ENCODE peak calls at places on chromosomes 4 and X, in nine cellular contexts. K, H, V, W, E, L, P, U and G are unnamed samples.
A peak's percentile ranks its signal among the peaks of the same experiment; 100 is the strongest.

GRCh38 chr4:131566026-131566425 is 1583.1 kb upstream of the PCDH10 start:
- DNase-seq in H (no peak), L (no peak), U (no peak), V (no peak), W (no peak), P (no peak), E (peak; percentile 87), K (no peak), G (no peak)

GRCh38 chrX:107483976-107484726 is 34.7 kb downstream of the FRMPD3 start:
- DNase-seq in V (no peak), P (no peak), E (no peak), W (peak; percentile 19), L (no peak), U (no peak), H (peak; percentile 8), K (no peak), G (no peak)

GRCh38 chr4:143700420-143701352 is at the start of gene FREM3:
- DNase-seq in U (peak; percentile 24), K (no peak), W (no peak), E (no peak), P (peak; percentile 10), L (no peak), V (no peak), H (no peak), G (no peak)

GRCh38 chr4:48334236-48334635 is 7.1 kb upstream of the SLAIN2 start:
- DNase-seq in L (no peak), W (no peak), P (no peak), E (no peak), K (no peak), H (no peak), V (no peak), U (no peak), G (no peak)

GRCh38 chr4:7861440-7861881 is 78.2 kb downstream of the AFAP1 start:
- DNase-seq in V (peak; percentile 97), L (no peak), H (no peak), K (no peak), E (peak; percentile 88), W (no peak), U (no peak), P (no peak), G (peak; percentile 86)

GRCh38 chrX:10656214-10656613 is 35.8 kb upstream of the MID1 start:
- DNase-seq in P (no peak), K (no peak), E (no peak), L (no peak), W (no peak), H (no peak), V (no peak), U (no peak), G (no peak)

GRCh38 chr4:140423106-140423505 is 4.3 kb downstream of the CLGN start:
- DNase-seq in V (peak; percentile 25), W (no peak), E (peak; percentile 52), P (no peak), H (no peak), U (no peak), L (no peak), K (no peak), G (no peak)

GRCh38 chrX:119635179-119635578 is 29.0 kb upstream of the NKRF start:
- DNase-seq in U (no peak), E (no peak), L (no peak), H (no peak), V (no peak), W (no peak), P (no peak), K (no peak), G (no peak)

GRCh38 chr4:106048250-106048931 is 153.1 kb downstream of the NPNT start:
- DNase-seq in V (peak; percentile 77), U (no peak), P (no peak), H (no peak), L (no peak), W (no peak), K (no peak), E (no peak), G (no peak)

GRCh38 chr4:164779811-164780216 is 25.9 kb downstream of the SMIM31 start:
- DNase-seq in P (peak; percentile 12), V (peak; percentile 31), H (no peak), U (no peak), E (peak; percentile 37), L (peak; percentile 15), W (no peak), K (no peak), G (peak; percentile 54)

GRCh38 chrX:150540965-150541364 is 27.5 kb upstream of the MTM1 start:
- DNase-seq in V (no peak), K (no peak), W (no peak), P (no peak), E (no peak), H (no peak), U (no peak), L (no peak), G (no peak)

GRCh38 chrX:143634701-143635442 is 1.0 kb downstream of the SLITRK4 start:
- DNase-seq in E (no peak), W (no peak), P (no peak), U (peak; percentile 26), K (no peak), V (no peak), L (no peak), H (no peak), G (peak; percentile 29)

GRCh38 chrX:15142084-15142715 is 127.7 kb downstream of the ASB9 start:
- DNase-seq in K (no peak), V (no peak), U (no peak), P (no peak), E (peak; percentile 32), L (no peak), H (no peak), W (no peak), G (no peak)

GRCh38 chr4:164293181-164293580 is 460.8 kb upstream of the SMIM31 start:
- DNase-seq in H (no peak), P (no peak), E (no peak), L (no peak), V (no peak), K (no peak), U (no peak), W (no peak), G (peak; percentile 90)

GRCh38 chr4:82519072-82519471 is 42.7 kb downstream of the TMEM150C start:
- DNase-seq in E (peak; percentile 34), L (no peak), V (peak; percentile 37), U (no peak), K (no peak), W (no peak), P (no peak), H (no peak), G (no peak)

DNA sequence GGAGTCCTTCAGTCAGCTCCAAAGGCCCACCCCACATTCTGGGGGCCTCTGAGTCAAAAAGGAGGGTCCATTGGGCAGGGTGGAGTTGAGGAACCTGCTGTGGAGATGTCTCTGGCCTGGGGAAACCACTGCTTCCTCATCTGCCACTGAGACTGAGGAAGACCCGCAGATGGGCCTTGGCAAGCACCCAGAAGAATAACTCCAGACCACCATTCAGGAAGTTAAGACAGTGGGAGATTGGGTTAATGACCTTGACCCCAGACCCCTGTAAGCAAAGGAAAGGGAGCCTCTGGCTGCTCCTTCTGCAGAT is 8.1 kb upstream of the HSD17B10 start:
- DNase-seq in L (no peak), E (no peak), U (no peak), P (no peak), W (no peak), H (no peak), K (no peak), V (no peak), G (no peak)
- H3K4me3 ChIP-seq in L (no peak overlapping the region), E (no peak overlapping the region), U (no peak overlapping the region), P (no peak overlapping the region), W (peak overlapping the region; percentile 60), H (peak overlapping the region; percentile 53), K (no peak overlapping the region), V (no peak overlapping the region), G (no peak overlapping the region)

GRCh38 chr4:2511645-2512131 is 24.8 kb upstream of the FAM193A start:
- DNase-seq in K (no peak), L (no peak), H (no peak), W (no peak), E (no peak), U (no peak), V (no peak), P (no peak), G (no peak)

GRCh38 chr4:2516635-2517034 is 19.8 kb upstream of the FAM193A start:
- DNase-seq in P (no peak), K (no peak), U (no peak), H (no peak), W (no peak), V (no peak), L (no peak), E (no peak), G (no peak)

GRCh38 chr4:2512396-2513135 is 23.9 kb upstream of the FAM193A start:
- DNase-seq in P (no peak), U (no peak), E (no peak), K (no peak), L (no peak), W (no peak), H (no peak), V (no peak), G (no peak)

GRCh38 chr4:2510351-2511259 is 25.8 kb upstream of the FAM193A start:
- DNase-seq in E (no peak), V (no peak), U (no peak), L (no peak), P (no peak), W (no peak), H (no peak), K (no peak), G (no peak)

GRCh38 chr4:2515835-2516550 is 20.5 kb upstream of the FAM193A start:
- DNase-seq in V (no peak), L (no peak), K (peak; percentile 29), P (no peak), U (no peak), E (no peak), H (peak; percentile 48), W (peak; percentile 25), G (no peak)
- H3K36me3 ChIP-seq in V (peaks cover 39% of the 10 kb centered on the region), L (peaks cover 49% of the 10 kb centered on the region), K (peaks cover 19% of the 10 kb centered on the region), P (peaks cover 47% of the 10 kb centered on the region), U (peaks cover 36% of the 10 kb centered on the region), E (peaks cover 25% of the 10 kb centered on the region), H (peaks cover 59% of the 10 kb centered on the region), W (peaks cover 3% of the 10 kb centered on the region), G (peaks cover 11% of the 10 kb centered on the region)

GRCh38 chrX:72203421-72203820 is 21.9 kb downstream of the PIN4 start:
- DNase-seq in K (no peak), P (no peak), E (no peak), L (no peak), U (no peak), W (no peak), H (no peak), V (no peak), G (no peak)
- H3K4me3 ChIP-seq in K (no peak overlapping the region), P (no peak overlapping the region), E (no peak overlapping the region), L (no peak overlapping the region), U (no peak overlapping the region), W (no peak overlapping the region), H (no peak overlapping the region), V (no peak overlapping the region), G (no peak overlapping the region)

DNA sequence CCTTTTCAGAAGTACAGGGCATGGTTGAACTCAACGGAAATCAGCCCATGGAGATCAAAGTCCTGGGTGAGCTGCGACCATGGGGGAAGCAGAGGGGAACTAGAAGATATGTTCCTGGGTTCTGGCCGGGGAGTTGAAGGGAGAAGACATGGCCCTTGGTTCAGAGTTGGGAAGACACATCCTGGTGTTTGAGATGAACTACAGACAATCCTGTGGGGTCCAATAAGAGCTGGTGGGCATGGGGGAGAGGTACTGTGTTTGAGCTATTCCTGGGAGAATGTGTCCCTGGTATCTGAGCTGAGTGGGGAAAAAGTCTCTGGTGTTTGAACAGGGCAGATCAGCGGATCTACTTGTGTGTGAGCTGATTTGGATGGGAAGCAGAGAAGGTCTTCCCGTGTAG is 7.9 kb downstream of the UBA1 start:
- DNase-seq in E (no peak), V (no peak), P (no peak), W (no peak), U (no peak), K (no peak), L (no peak), H (no peak), G (no peak)
- H3K36me3 ChIP-seq in E (peaks cover 35% of the 10 kb centered on the region), V (peaks cover 85% of the 10 kb centered on the region), P (peaks cover 80% of the 10 kb centered on the region), W (no peaks in the 10 kb centered on the region), U (peaks cover 76% of the 10 kb centered on the region), K (peaks cover 24% of the 10 kb centered on the region), L (peaks cover 85% of the 10 kb centered on the region), H (peaks cover 99% of the 10 kb centered on the region), G (peaks cover 50% of the 10 kb centered on the region)

GRCh38 chr4:128818442-128818841 is 8.9 kb downstream of the JADE1 start:
- DNase-seq in K (no peak), U (no peak), H (no peak), L (no peak), V (no peak), P (no peak), E (no peak), W (no peak), G (no peak)
- H3K4me3 ChIP-seq in K (no peak overlapping the region), U (no peak overlapping the region), H (no peak overlapping the region), L (no peak overlapping the region), V (no peak overlapping the region), P (no peak overlapping the region), E (no peak overlapping the region), W (no peak overlapping the region), G (no peak overlapping the region)